ENCODE peak calls at places on chromosome 2, in six cellular contexts. I, R, L, X, A and N are unnamed samples.

GRCh38 chr2:227482638-227483340 is 10.8 kb downstream of the AGFG1 start:
- DNase-seq in I (no peak), R (no peak), L (peak), X (peak), A (no peak), N (no peak)

GRCh38 chr2:160484859-160485520 is 8.6 kb downstream of the RBMS1 start:
- DNase-seq in I (no peak), R (no peak), L (no peak), X (no peak), A (no peak), N (no peak)

GRCh38 chr2:233798335-233799086 is 20.4 kb downstream of the MROH2A start:
- DNase-seq in I (peak), R (no peak), L (no peak), X (no peak), A (no peak), N (no peak)

GRCh38 chr2:26805241-26805676 is 19.4 kb downstream of the CENPA start:
- DNase-seq in I (no peak), R (peak), L (peak), X (peak), A (no peak), N (no peak)

GRCh38 chr2:116737951-116738350 is 1076.5 kb upstream of the DDX18 start:
- DNase-seq in I (no peak), R (no peak), L (no peak), X (no peak), A (no peak), N (no peak)

GRCh38 chr2:70467831-70468810 is 85.5 kb downstream of the TGFA start:
- DNase-seq in I (no peak), R (no peak), L (no peak), X (no peak), A (no peak), N (no peak)

GRCh38 chr2:96554293-96555145 is 18.0 kb downstream of the ARID5A start:
- DNase-seq in I (peak), R (peak), L (peak), X (peak), A (peak), N (no peak)

GRCh38 chr2:201839727-201840126 is 33.4 kb downstream of the CDK15 start:
- DNase-seq in I (no peak), R (peak), L (peak), X (no peak), A (no peak), N (no peak)